ENCODE peak calls at places on chromosomes 12 and 14, in four cellular contexts. U is CD8-positive, alpha-beta T cell; J is cardiac muscle cell; F is NB4. P is an unnamed sample.

GRCh38 chr14:56554301-56554700 is 25.3 kb upstream of the TMEM260 start:
- DNase-seq in F (no peak), U (no peak), J (no peak), P (no peak)

GRCh38 chr14:104224516-104225281 is 86.3 kb downstream of the KIF26A start:
- DNase-seq in F (peak), J (peak), U (no peak), P (no peak)

GRCh38 chr12:103353913-103354312 is 141.9 kb downstream of the C12orf42 start:
- DNase-seq in J (no peak), U (no peak), F (no peak), P (no peak)

GRCh38 chr14:100871234-100872186 is 32.0 kb downstream of the RTL1 start:
- DNase-seq in J (no peak), F (peak), U (no peak), P (no peak)

GRCh38 chr12:118589162-118589561 is 212.8 kb downstream of the SUDS3 start:
- DNase-seq in U (no peak), F (no peak), J (no peak), P (no peak)

GRCh38 chr12:64611430-64612286 is 1.4 kb downstream of the RASSF3 start:
- DNase-seq in F (peak), J (peak), U (peak), P (no peak)

GRCh38 chr12:67091678-67092077 is 177.5 kb upstream of the CAND1 start:
- DNase-seq in F (no peak), U (no peak), J (no peak), P (no peak)

GRCh38 chr14:52314521-52315354 is 626 bp downstream of the PTGER2 start:
- DNase-seq in U (peak), J (peak), F (peak), P (no peak)

GRCh38 chr12:3267690-3268089 is 190.5 kb downstream of the TSPAN9 start:
- DNase-seq in U (no peak), F (no peak), J (no peak), P (no peak)

GRCh38 chr12:76569685-76570604 is 10.4 kb upstream of the OSBPL8 start:
- DNase-seq in U (no peak), F (no peak), J (no peak), P (no peak)

GRCh38 chr12:108914031-108914630 is 34.2 kb downstream of the DAO start:
- DNase-seq in J (no peak), U (no peak), F (peak), P (no peak)

GRCh38 chr14:37590810-37591139 is 4.3 kb downstream of the FOXA1 start:
- DNase-seq in U (no peak), J (no peak), F (no peak), P (no peak)

GRCh38 chr12:107651867-107652449 is 33.6 kb upstream of the PWP1 start:
- DNase-seq in J (no peak), F (no peak), U (no peak), P (no peak)

GRCh38 chr12:52441320-52441911 is 7.2 kb upstream of the KRT75 start:
- DNase-seq in F (no peak), J (no peak), U (no peak), P (peak)

GRCh38 chr14:33646692-33647260 is 304.1 kb downstream of the EGLN3 start:
- DNase-seq in J (no peak), U (no peak), F (no peak), P (peak)

GRCh38 chr14:33643782-33644181 is 307.1 kb downstream of the EGLN3 start:
- DNase-seq in J (no peak), F (no peak), U (no peak), P (no peak)

GRCh38 chr14:33647385-33647786 is 303.5 kb downstream of the EGLN3 start:
- DNase-seq in U (no peak), F (peak), J (no peak), P (peak)

GRCh38 chr14:33642080-33642479 is 308.8 kb downstream of the EGLN3 start:
- DNase-seq in J (no peak), F (no peak), U (no peak), P (no peak)

GRCh38 chr14:33642641-33643342 is 308.1 kb downstream of the EGLN3 start:
- DNase-seq in U (no peak), J (no peak), F (no peak), P (no peak)
- H3K4me3 ChIP-seq in U (no peak), J (no peak), F (no peak), P (no peak)

GRCh38 chr14:87615050-87615449 is 377.9 kb downstream of the GALC start:
- DNase-seq in F (no peak), U (no peak), J (no peak), P (no peak)
- H3K4me3 ChIP-seq in F (no peak), U (no peak), J (no peak), P (no peak)

GRCh38 chr12:57205186-57205585 is 11.4 kb upstream of the NXPH4 start:
- DNase-seq in J (no peak), F (no peak), U (no peak), P (no peak)
- H3K4me3 ChIP-seq in J (no peak), F (no peak), U (no peak), P (no peak)

GRCh38 chr12:12735301-12735700 is 18.1 kb downstream of the CDKN1B start:
- DNase-seq in U (no peak), J (no peak), F (no peak), P (no peak)

GRCh38 chr12:12733118-12733517 is 15.9 kb downstream of the CDKN1B start:
- DNase-seq in F (no peak), J (no peak), U (no peak), P (no peak)

GRCh38 chr12:12736759-12737676 is 19.9 kb downstream of the CDKN1B start:
- DNase-seq in J (peak), U (peak), F (peak), P (no peak)

GRCh38 chr12:12734054-12734453 is 16.9 kb downstream of the CDKN1B start:
- DNase-seq in F (no peak), J (no peak), U (no peak), P (no peak)

GRCh38 chr12:12734561-12735071 is 17.4 kb downstream of the CDKN1B start:
- DNase-seq in J (no peak), F (no peak), U (no peak), P (no peak)
- H3K4me3 ChIP-seq in J (no peak), F (no peak), U (no peak), P (no peak)

GRCh38 chr12:1185460-1186182 is 194.6 kb downstream of the ERC1 start:
- DNase-seq in U (no peak), F (no peak), J (peak), P (no peak)
- H3K4me3 ChIP-seq in U (no peak), F (no peak), J (no peak), P (no peak)

P was measured in epithelial cell of proximal tubule.